ENCODE peak calls at places on chromosome 12, in six cellular contexts. C, F, L, R, H and N are unnamed samples.

GRCh38 chr12:402127-402456 is 648 bp downstream of the CCDC77 start:
- DNase-seq in L (peak), R (no peak), F (no peak), C (peak), H (no peak), N (no peak)

GRCh38 chr12:28536088-28536487 is 345.8 kb downstream of the CCDC91 start:
- DNase-seq in F (no peak), L (peak), R (no peak), H (no peak), C (no peak), N (no peak)

GRCh38 chr12:21987786-21988185 is 46.6 kb upstream of the ABCC9 start:
- DNase-seq in L (no peak), C (no peak), H (no peak), F (no peak), R (no peak), N (no peak)

GRCh38 chr12:16062611-16063010 is 151.5 kb downstream of the DERA start:
- DNase-seq in R (no peak), L (peak), H (no peak), C (no peak), F (no peak), N (no peak)

GRCh38 chr12:96193725-96194571 is at the start of gene ELK3:
- DNase-seq in L (peak), H (peak), C (peak), R (peak), F (peak), N (peak)

GRCh38 chr12:1796515-1797010 is 23.8 kb upstream of the LRTM2 start:
- DNase-seq in R (peak), C (peak), F (peak), H (peak), L (no peak), N (peak)

GRCh38 chr12:13039557-13039956 is 4.6 kb upstream of the FAM234B start:
- DNase-seq in C (no peak), R (no peak), L (no peak), H (no peak), F (no peak), N (no peak)

GRCh38 chr12:62618948-62619347 is 152.3 kb downstream of the MON2 start:
- DNase-seq in F (no peak), R (no peak), L (no peak), C (no peak), H (no peak), N (no peak)

GRCh38 chr12:121536058-121536928 is 44.5 kb downstream of the KDM2B start:
- DNase-seq in L (peak), C (peak), R (peak), F (peak), H (peak), N (peak)

GRCh38 chr12:21989819-21990412 is 48.7 kb upstream of the ABCC9 start:
- DNase-seq in L (peak), R (no peak), F (no peak), H (peak), C (peak), N (no peak)

GRCh38 chr12:39824505-39825198 is 205.0 kb upstream of the ABCD2 start:
- DNase-seq in L (peak), R (no peak), C (no peak), H (no peak), F (no peak), N (no peak)

DNA sequence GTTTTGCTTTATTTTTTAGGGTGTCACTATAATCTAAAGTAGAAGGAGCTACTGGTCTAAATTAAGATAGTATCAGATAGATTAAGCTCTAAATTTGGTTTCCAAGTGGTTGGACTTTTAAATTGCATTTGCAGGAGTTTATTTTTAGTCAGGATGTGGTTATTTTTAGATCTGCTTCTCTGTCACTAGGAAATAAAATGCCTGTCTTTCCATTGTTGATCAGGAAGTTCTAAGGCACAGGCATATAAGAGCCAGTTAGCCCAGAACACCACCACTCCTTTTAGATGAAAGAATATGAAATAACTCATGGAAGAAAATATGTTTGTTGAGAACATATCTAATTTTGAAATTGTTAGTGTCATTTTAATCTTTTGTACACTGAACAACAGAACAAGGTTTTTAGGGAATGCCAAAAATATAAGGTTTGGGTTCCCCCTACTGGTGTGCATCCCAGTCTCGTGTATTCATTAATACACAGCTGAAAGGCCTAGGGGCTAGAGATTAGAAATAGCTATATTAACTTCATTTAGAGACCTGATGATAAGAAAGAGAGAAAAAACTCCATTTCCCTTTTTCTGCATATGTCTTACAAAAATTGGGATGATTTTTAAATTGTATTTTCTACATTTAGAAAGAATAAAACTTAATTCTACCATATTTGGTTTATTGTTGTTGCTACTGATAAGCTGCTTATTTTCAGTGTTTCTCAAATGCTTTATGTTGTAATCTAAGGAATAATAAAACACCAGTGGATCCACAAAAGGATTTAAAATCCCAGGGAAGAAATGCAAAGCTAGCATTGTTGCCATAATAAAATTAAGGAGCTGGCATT is 67.2 kb downstream of the RIC8B start:
- DNase-seq in R (no peak), F (no peak), C (peak), H (peak), L (peak), N (peak)
- TF ChIP-seq CTCF in R (peak), F (peak), C (peak), H (peak), L (peak), N (peak)

DNA sequence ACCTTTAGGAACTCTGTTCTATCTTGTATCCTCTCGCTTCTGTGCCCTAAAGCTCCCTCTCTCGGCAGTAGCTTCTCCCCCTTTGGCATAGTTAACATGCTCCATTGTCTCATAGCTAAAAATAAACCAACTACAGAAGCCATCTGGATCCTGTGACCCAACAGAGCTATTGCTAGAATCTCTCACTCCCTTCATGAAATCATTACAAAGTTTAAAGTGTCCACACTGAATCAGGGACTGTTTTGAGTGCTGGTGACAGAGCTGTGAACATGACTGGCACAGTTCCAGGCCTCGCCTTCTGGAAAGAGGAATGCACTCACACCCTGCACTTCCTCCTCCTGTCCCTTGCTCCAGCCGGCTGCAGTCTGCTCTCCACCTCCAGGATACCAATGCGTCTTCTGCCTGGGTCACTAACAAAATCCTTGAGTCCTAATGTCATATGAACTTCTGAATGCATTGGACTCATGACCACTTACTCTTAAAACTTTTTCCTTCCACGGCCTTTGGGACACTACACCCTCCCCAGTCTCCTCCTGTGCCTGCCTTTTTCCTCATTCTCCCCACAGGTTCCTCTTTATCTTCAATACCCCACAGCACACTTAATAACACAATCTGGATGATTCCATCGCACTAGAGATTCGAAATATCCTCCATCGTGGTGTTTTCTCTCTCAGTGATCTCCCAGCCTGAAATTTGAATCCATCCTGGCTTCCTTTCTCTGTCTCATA is 13.2 kb downstream of the PLBD1 start:
- DNase-seq in L (peak), R (peak), F (peak), C (no peak), H (no peak), N (no peak)
- TF ChIP-seq CTCF in L (no peak), R (no peak), F (no peak), C (no peak), H (no peak), N (no peak)

DNA sequence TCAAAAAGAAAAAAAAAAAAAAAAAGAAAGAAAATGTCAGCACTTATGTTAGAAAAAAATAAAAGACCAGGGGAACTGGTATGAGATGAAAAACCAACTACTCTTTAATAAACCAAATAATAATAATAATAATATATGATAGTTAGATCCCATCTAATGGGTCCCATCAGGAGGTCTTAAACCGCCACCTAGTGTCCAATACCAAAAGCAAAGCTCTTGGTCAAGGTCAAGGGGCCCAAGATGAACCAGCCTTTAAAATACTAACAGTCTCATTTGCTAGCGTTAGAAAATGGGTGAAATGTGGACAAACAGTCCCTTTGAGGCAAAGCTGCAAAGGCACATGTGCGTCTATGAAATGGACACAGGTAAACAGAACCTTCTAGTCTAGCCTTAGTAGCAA is 12.3 kb downstream of the BRAP start:
- DNase-seq in F (no peak), C (peak), L (peak), R (no peak), H (peak), N (no peak)
- TF ChIP-seq CTCF in F (peak), C (peak), L (peak), R (peak), H (peak), N (peak)

DNA sequence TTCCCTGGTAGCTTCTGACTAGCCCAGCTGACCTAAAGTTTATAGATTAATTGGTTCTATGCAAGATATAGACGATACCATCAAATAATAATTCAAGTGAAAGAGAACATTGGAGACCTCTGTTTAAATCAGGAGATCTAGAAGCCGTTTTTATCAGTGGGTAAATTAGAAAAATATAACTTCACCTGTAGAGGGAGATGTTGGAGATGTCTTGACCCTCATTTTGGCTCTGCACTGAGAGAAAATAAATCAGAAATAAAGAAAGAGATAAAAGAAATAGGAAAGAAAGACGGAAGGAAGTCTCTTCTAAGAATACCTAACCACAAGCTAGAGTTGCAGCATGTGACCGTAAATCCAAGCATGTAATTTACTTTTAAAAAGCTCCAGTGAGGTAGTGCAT is 684.5 kb downstream of the C12orf50 start:
- DNase-seq in R (no peak), H (peak), C (no peak), L (peak), F (no peak), N (no peak)
- TF ChIP-seq CTCF in R (no peak), H (peak), C (no peak), L (peak), F (no peak), N (no peak)

GRCh38 chr12:3677609-3678008 is 75.3 kb downstream of the CRACR2A start:
- DNase-seq in R (no peak), L (no peak), H (no peak), F (no peak), C (no peak), N (no peak)

GRCh38 chr12:3681595-3681921 is 71.4 kb downstream of the CRACR2A start:
- DNase-seq in F (no peak), L (no peak), H (no peak), R (no peak), C (no peak), N (no peak)

GRCh38 chr12:3679831-3680230 is 73.1 kb downstream of the CRACR2A start:
- DNase-seq in C (no peak), F (no peak), L (no peak), H (no peak), R (no peak), N (no peak)

GRCh38 chr12:3683670-3684069 is 69.2 kb downstream of the CRACR2A start:
- DNase-seq in R (no peak), F (no peak), H (no peak), C (no peak), L (peak), N (no peak)

GRCh38 chr12:3680919-3681594 is 71.9 kb downstream of the CRACR2A start:
- DNase-seq in R (no peak), H (no peak), C (no peak), F (peak), L (peak), N (no peak)
- TF ChIP-seq CTCF in R (no peak), H (no peak), C (no peak), F (no peak), L (peak), N (no peak)

GRCh38 chr12:54294914-54295566 is 5.8 kb downstream of the NFE2 start:
- DNase-seq in C (no peak), H (peak), L (no peak), F (no peak), R (no peak), N (no peak)
- TF ChIP-seq CTCF in C (no peak), H (no peak), L (no peak), F (no peak), R (no peak), N (no peak)

GRCh38 chr12:124599074-124599999 is 31.9 kb upstream of the NCOR2 start:
- DNase-seq in F (no peak), C (no peak), L (peak), R (no peak), H (peak), N (no peak)
- TF ChIP-seq CTCF in F (no peak), C (no peak), L (peak), R (no peak), H (peak), N (no peak)

DNA sequence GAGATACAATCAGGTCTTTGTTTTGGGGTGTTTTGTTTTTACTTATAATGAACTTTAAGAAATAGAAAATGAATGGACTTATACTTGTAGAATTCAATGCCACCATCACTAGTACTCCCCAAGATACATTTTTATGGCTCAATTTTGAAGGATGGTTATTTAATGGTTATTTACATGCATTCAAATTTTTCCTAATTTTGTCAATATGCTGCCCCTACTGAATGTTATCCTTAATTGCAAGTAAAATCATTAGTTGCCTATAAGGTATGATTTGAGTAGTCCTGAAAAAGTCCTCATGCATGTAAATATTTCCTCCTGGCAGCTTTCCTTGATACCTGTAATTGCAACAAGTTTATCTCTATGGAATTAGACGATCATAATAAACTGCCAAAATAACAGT is 391.2 kb downstream of the BCAT1 start:
- DNase-seq in R (no peak), F (no peak), H (peak), C (no peak), L (no peak), N (no peak)
- TF ChIP-seq CTCF in R (no peak), F (no peak), H (no peak), C (no peak), L (no peak), N (no peak)